ENCODE peak calls at places on chromosomes 7 and 10, in four cellular contexts. Q, S, J and N are unnamed samples.

GRCh38 chr7:15905251-15906040 is 219.0 kb upstream of the MEOX2 start:
- DNase-seq in Q (no peak), J (no peak), S (no peak), N (no peak)

GRCh38 chr7:89104748-89105685 is 309.5 kb upstream of the TEX47 start:
- DNase-seq in S (no peak), Q (no peak), J (no peak), N (peak)

GRCh38 chr7:27143022-27143949 is at the start of gene HOXA5:
- DNase-seq in Q (peak), S (peak), J (peak), N (peak)

GRCh38 chr10:132368881-132369635 is 27.9 kb upstream of the PWWP2B start:
- DNase-seq in Q (no peak), S (no peak), J (peak), N (peak)

GRCh38 chr7:73903321-73904218 is 42.6 kb downstream of the TMEM270 start:
- DNase-seq in Q (no peak), J (no peak), S (peak), N (no peak)

GRCh38 chr10:110395350-110396283 is 90.9 kb upstream of the SMNDC1 start:
- DNase-seq in S (no peak), Q (peak), J (peak), N (peak)

GRCh38 chr10:119205926-119206602 is 1.3 kb upstream of the GRK5 start:
- DNase-seq in J (no peak), Q (peak), S (peak), N (no peak)

GRCh38 chr7:151889406-151890354 is 12.8 kb upstream of the PRKAG2 start:
- DNase-seq in J (no peak), S (no peak), Q (no peak), N (no peak)

GRCh38 chr10:119488675-119489074 is 53.8 kb downstream of the RGS10 start:
- DNase-seq in S (no peak), Q (no peak), J (no peak), N (no peak)

GRCh38 chr7:11192506-11192905 is 218.8 kb downstream of the PHF14 start:
- DNase-seq in S (no peak), J (peak), Q (no peak), N (peak)

GRCh38 chr10:29795856-29796255 is 161.1 kb upstream of the SVIL start:
- DNase-seq in Q (no peak), S (no peak), J (peak), N (no peak)

GRCh38 chr7:151014950-151015349 is 9.3 kb downstream of the ATG9B start:
- DNase-seq in Q (no peak), J (no peak), S (no peak), N (peak)

GRCh38 chr7:42746226-42746625 is 165.6 kb downstream of the C7orf25 start:
- DNase-seq in Q (no peak), J (no peak), S (no peak), N (no peak)

GRCh38 chr10:116418394-116418793 is 9.3 kb upstream of the PNLIPRP3 start:
- DNase-seq in S (no peak), Q (peak), J (no peak), N (peak)

GRCh38 chr10:72328045-72328828 is 26.5 kb downstream of the DNAJB12 start:
- DNase-seq in S (peak), Q (peak), J (peak), N (peak)

GRCh38 chr10:19498348-19499290 is 317.6 kb upstream of the PLXDC2 start:
- DNase-seq in J (peak), S (peak), Q (no peak), N (no peak)

GRCh38 chr7:44108768-44109750 is 4.9 kb downstream of the AEBP1 start:
- DNase-seq in Q (no peak), S (peak), J (no peak), N (no peak)

GRCh38 chr10:47402681-47403301 is 18.7 kb upstream of the ZNF488 start:
- DNase-seq in J (peak), Q (peak), S (peak), N (peak)

GRCh38 chr10:69315610-69316312 is 37.5 kb downstream of the HK1 start:
- DNase-seq in Q (no peak), J (peak), S (no peak), N (no peak)

GRCh38 chr7:92884218-92884617 is 47.8 kb upstream of the CDK6 start:
- DNase-seq in S (no peak), J (no peak), Q (no peak), N (no peak)

GRCh38 chr7:101854084-101854865 is 36.8 kb downstream of the CUX1 start:
- DNase-seq in J (no peak), Q (no peak), S (no peak), N (no peak)

GRCh38 chr7:73738220-73738611 is 386 bp downstream of the ABHD11 start:
- DNase-seq in J (peak), S (no peak), Q (peak), N (peak)